ENCODE peak calls at places on chromosomes 2 and 18, in seven cellular contexts. V is NT2/D1; F is amniotic stem cell; R is NCI-H1105 treated with DMSO at 0.1 percent for 48 hours; C is HL-60; T is HEK293T; O is activated CD8-positive, alpha-beta memory T cell treated with anti-CD3 and anti-CD28 coated beads for 48 hours. N is an unnamed sample.

GRCh38 chr2:121565389-121566250 is 34.9 kb downstream of the RNU4ATAC start:
- DNase-seq in V (no peak), F (no peak), R (peak; percentile 1), C (no peak), T (no peak), O (no peak), N (no peak)

GRCh38 chr2:227248876-227249275 is 76.2 kb upstream of the MFF start:
- DNase-seq in V (no peak), F (no peak), R (peak; percentile 5), C (no peak), T (no peak), O (no peak), N (no peak)

GRCh38 chr2:11873346-11873745 is 126.9 kb downstream of the LPIN1 start:
- DNase-seq in V (no peak), F (no peak), R (no peak), C (peak; percentile 69), T (no peak), O (no peak), N (no peak)

GRCh38 chr2:100571668-100572067 is 8.9 kb downstream of the PDCL3 start:
- DNase-seq in V (no peak), F (no peak), R (no peak), C (peak; percentile 47), T (no peak), O (no peak), N (no peak)

GRCh38 chr18:59272971-59273935 is at the start of gene RAX:
- DNase-seq in V (no peak), F (no peak), R (no peak), C (no peak), T (no peak), O (no peak), N (peak; percentile 92)

GRCh38 chr18:21484851-21485636 is 115.5 kb downstream of the ESCO1 start:
- DNase-seq in V (no peak), F (no peak), R (no peak), C (no peak), T (no peak), O (no peak), N (no peak)

GRCh38 chr2:86223098-86223681 is 23.9 kb downstream of the MRPL35 start:
- DNase-seq in V (no peak), F (no peak), R (no peak), C (peak; percentile 20), T (no peak), O (no peak), N (no peak)

GRCh38 chr2:238891667-238892500 is 44.0 kb downstream of the TWIST2 start:
- DNase-seq in V (no peak), F (no peak), R (no peak), C (no peak), T (no peak), O (no peak), N (no peak)

GRCh38 chr2:30366199-30366691 is 80.8 kb upstream of the LCLAT1 start:
- DNase-seq in V (no peak), F (no peak), R (no peak), C (no peak), T (no peak), O (no peak), N (no peak)

GRCh38 chr2:165698621-165698946 is 95.5 kb downstream of the GALNT3 start:
- DNase-seq in V (peak; percentile 38), F (peak; percentile 7), R (peak; percentile 71), C (peak; percentile 17), T (peak; percentile 62), O (no peak), N (peak; percentile 55)

GRCh38 chr18:78728301-78729098 is 251.1 kb upstream of the SALL3 start:
- DNase-seq in V (no peak), F (no peak), R (no peak), C (no peak), T (no peak), O (no peak), N (peak; percentile 17)

GRCh38 chr2:160034396-160034795 is 28.0 kb downstream of the PLA2R1 start:
- DNase-seq in V (no peak), F (no peak), R (no peak), C (no peak), T (no peak), O (no peak), N (no peak)

GRCh38 chr2:44803100-44803424 is 138.4 kb upstream of the SIX3 start:
- DNase-seq in V (no peak), F (no peak), R (no peak), C (no peak), T (no peak), O (no peak), N (no peak)

GRCh38 chr2:112151275-112151674 is 13.1 kb downstream of the FBLN7 start:
- DNase-seq in V (no peak), F (no peak), R (no peak), C (no peak), T (no peak), O (no peak), N (no peak)

N was measured in H9.